ENCODE peak calls at places on chromosome 14, in ten cellular contexts. One of them, this sample, is unnamed.

GRCh38 chr14:68576031-68576430 is 216.8 kb downstream of the ZFP36L1 start:
- DNase-seq in bronchial epithelial cell: peak
- DNase-seq in frontal cortex: no peak
- DNase-seq in GM20000: no peak
- DNase-seq in CD8-positive, alpha-beta T cell: no peak
- DNase-seq in nephron progenitor cell: no peak
- DNase-seq in smooth muscle cell of the brain vasculature: no peak
- DNase-seq in HTR-8/SVneo: no peak
- DNase-seq in body of pancreas: no peak
- DNase-seq in iris pigment epithelial cell: no peak
- DNase-seq in this sample: no peak

GRCh38 chr14:97978336-97978735 is 1181.2 kb downstream of the VRK1 start:
- DNase-seq in bronchial epithelial cell: peak
- DNase-seq in frontal cortex: peak
- DNase-seq in GM20000: no peak
- DNase-seq in CD8-positive, alpha-beta T cell: peak
- DNase-seq in nephron progenitor cell: peak
- DNase-seq in smooth muscle cell of the brain vasculature: no peak
- DNase-seq in HTR-8/SVneo: no peak
- DNase-seq in body of pancreas: peak
- DNase-seq in iris pigment epithelial cell: peak
- DNase-seq in this sample: peak

GRCh38 chr14:56199095-56199975 is 81.1 kb downstream of the PELI2 start:
- DNase-seq in bronchial epithelial cell: peak
- DNase-seq in frontal cortex: no peak
- DNase-seq in GM20000: peak
- DNase-seq in CD8-positive, alpha-beta T cell: no peak
- DNase-seq in nephron progenitor cell: no peak
- DNase-seq in smooth muscle cell of the brain vasculature: peak
- DNase-seq in HTR-8/SVneo: no peak
- DNase-seq in body of pancreas: no peak
- DNase-seq in iris pigment epithelial cell: peak
- DNase-seq in this sample: peak

GRCh38 chr14:96103560-96104460 is 64.6 kb downstream of the C14orf132 start:
- DNase-seq in bronchial epithelial cell: no peak
- DNase-seq in frontal cortex: no peak
- DNase-seq in GM20000: no peak
- DNase-seq in CD8-positive, alpha-beta T cell: no peak
- DNase-seq in nephron progenitor cell: no peak
- DNase-seq in smooth muscle cell of the brain vasculature: no peak
- DNase-seq in HTR-8/SVneo: no peak
- DNase-seq in body of pancreas: no peak
- DNase-seq in iris pigment epithelial cell: no peak
- DNase-seq in this sample: no peak

GRCh38 chr14:23146423-23146910 is 27.4 kb upstream of the CEBPE start:
- DNase-seq in bronchial epithelial cell: no peak
- DNase-seq in frontal cortex: no peak
- DNase-seq in GM20000: no peak
- DNase-seq in CD8-positive, alpha-beta T cell: no peak
- DNase-seq in nephron progenitor cell: no peak
- DNase-seq in smooth muscle cell of the brain vasculature: no peak
- DNase-seq in HTR-8/SVneo: no peak
- DNase-seq in body of pancreas: no peak
- DNase-seq in iris pigment epithelial cell: no peak
- DNase-seq in this sample: no peak

GRCh38 chr14:44317433-44317746 is 189.7 kb downstream of the FSCB start:
- DNase-seq in bronchial epithelial cell: no peak
- DNase-seq in frontal cortex: no peak
- DNase-seq in GM20000: no peak
- DNase-seq in CD8-positive, alpha-beta T cell: no peak
- DNase-seq in nephron progenitor cell: no peak
- DNase-seq in smooth muscle cell of the brain vasculature: no peak
- DNase-seq in HTR-8/SVneo: no peak
- DNase-seq in body of pancreas: no peak
- DNase-seq in iris pigment epithelial cell: no peak
- DNase-seq in this sample: no peak

GRCh38 chr14:28751467-28752058 is 15.0 kb upstream of the FOXG1 start:
- DNase-seq in bronchial epithelial cell: peak
- DNase-seq in frontal cortex: peak
- DNase-seq in GM20000: no peak
- DNase-seq in CD8-positive, alpha-beta T cell: no peak
- DNase-seq in nephron progenitor cell: peak
- DNase-seq in smooth muscle cell of the brain vasculature: peak
- DNase-seq in HTR-8/SVneo: peak
- DNase-seq in body of pancreas: peak
- DNase-seq in iris pigment epithelial cell: peak
- DNase-seq in this sample: peak

GRCh38 chr14:100261621-100262020 is 22.7 kb downstream of the YY1 start:
- DNase-seq in bronchial epithelial cell: no peak
- DNase-seq in frontal cortex: no peak
- DNase-seq in GM20000: no peak
- DNase-seq in CD8-positive, alpha-beta T cell: no peak
- DNase-seq in nephron progenitor cell: no peak
- DNase-seq in smooth muscle cell of the brain vasculature: no peak
- DNase-seq in HTR-8/SVneo: no peak
- DNase-seq in body of pancreas: no peak
- DNase-seq in iris pigment epithelial cell: no peak
- DNase-seq in this sample: no peak

GRCh38 chr14:95125156-95125555 is 32.2 kb downstream of the DICER1 start:
- DNase-seq in bronchial epithelial cell: no peak
- DNase-seq in frontal cortex: no peak
- DNase-seq in GM20000: no peak
- DNase-seq in CD8-positive, alpha-beta T cell: no peak
- DNase-seq in nephron progenitor cell: no peak
- DNase-seq in smooth muscle cell of the brain vasculature: no peak
- DNase-seq in HTR-8/SVneo: no peak
- DNase-seq in body of pancreas: no peak
- DNase-seq in iris pigment epithelial cell: no peak
- DNase-seq in this sample: no peak

GRCh38 chr14:89143595-89143994 is 273.4 kb downstream of the FOXN3 start:
- DNase-seq in bronchial epithelial cell: no peak
- DNase-seq in frontal cortex: no peak
- DNase-seq in GM20000: no peak
- DNase-seq in CD8-positive, alpha-beta T cell: no peak
- DNase-seq in nephron progenitor cell: no peak
- DNase-seq in smooth muscle cell of the brain vasculature: no peak
- DNase-seq in HTR-8/SVneo: no peak
- DNase-seq in body of pancreas: no peak
- DNase-seq in iris pigment epithelial cell: no peak
- DNase-seq in this sample: no peak

This sample was measured in SK-N-DZ.